ENCODE peak calls at places on chromosomes 2 and 18, in nine cellular contexts. Y is LHCN-M2; D is ELF-1; T is activated naive CD8-positive, alpha-beta T cell treated with anti-CD3 and anti-CD28 coated beads, Interleukin-2, amount 50 U/mL, for 24 hours; I is fibroblast of the aortic adventitia; H is NCI-H1417; N is stromal cell of bone marrow; C is CD8-positive, alpha-beta memory T cell; F is AG09319. P is an unnamed sample.

GRCh38 chr18:362914-363295 is 95.1 kb upstream of the THOC1 start:
- DNase-seq in Y (no peak), D (no peak), T (no peak), I (peak), H (no peak), N (peak), C (no peak), F (no peak), P (no peak)

GRCh38 chr2:240219208-240219890 is 78.9 kb upstream of the OTOS start:
- DNase-seq in Y (no peak), D (no peak), T (no peak), I (no peak), H (no peak), N (no peak), C (no peak), F (no peak), P (no peak)

GRCh38 chr2:176018708-176019107 is 16.6 kb upstream of the LNPK start:
- DNase-seq in Y (no peak), D (no peak), T (no peak), I (no peak), H (no peak), N (no peak), C (no peak), F (no peak), P (no peak)

GRCh38 chr2:98568161-98568956 is 40.0 kb downstream of the COA5 start:
- DNase-seq in Y (peak), D (no peak), T (no peak), I (no peak), H (no peak), N (no peak), C (no peak), F (no peak), P (no peak)

GRCh38 chr2:175366814-175367213 is 185.3 kb upstream of the ATP5MC3 start:
- DNase-seq in Y (peak), D (peak), T (peak), I (peak), H (peak), N (peak), C (no peak), F (peak), P (peak)

GRCh38 chr2:118667964-118668363 is 179.5 kb downstream of the EN1 start:
- DNase-seq in Y (peak), D (no peak), T (no peak), I (peak), H (no peak), N (peak), C (no peak), F (no peak), P (peak)

GRCh38 chr2:206800501-206801416 is 35.4 kb downstream of the FASTKD2 start:
- DNase-seq in Y (peak), D (peak), T (peak), I (peak), H (peak), N (peak), C (peak), F (peak), P (peak)

GRCh38 chr2:108580079-108580478 is 45.8 kb downstream of the LIMS1 start:
- DNase-seq in Y (no peak), D (no peak), T (no peak), I (no peak), H (no peak), N (no peak), C (no peak), F (no peak), P (no peak)

GRCh38 chr2:204550738-204551137 is 5.5 kb downstream of the PARD3B start:
- DNase-seq in Y (peak), D (peak), T (no peak), I (peak), H (no peak), N (peak), C (no peak), F (peak), P (peak)

GRCh38 chr2:43333656-43334144 is 107.3 kb upstream of the ZFP36L2 start:
- DNase-seq in Y (peak), D (no peak), T (no peak), I (peak), H (no peak), N (peak), C (no peak), F (peak), P (peak)

GRCh38 chr2:205678743-205679142 is 3.6 kb upstream of the NRP2 start:
- DNase-seq in Y (no peak), D (no peak), T (no peak), I (no peak), H (no peak), N (no peak), C (no peak), F (no peak), P (no peak)

GRCh38 chr2:44215827-44216226 is 47.2 kb downstream of the PPM1B start:
- DNase-seq in Y (no peak), D (no peak), T (no peak), I (no peak), H (no peak), N (no peak), C (no peak), F (no peak), P (no peak)

GRCh38 chr18:12287684-12288405 is 20.2 kb upstream of the TUBB6 start:
- DNase-seq in Y (peak), D (peak), T (no peak), I (peak), H (peak), N (peak), C (no peak), F (peak), P (peak)